ENCODE peak calls at places on chromosomes 12 and 14, in nine cellular contexts. One of them, this sample, is unnamed. For H3K4me1, H3K36me3 and H3K9me3, the result is how much of the 10 kb centered on the place peaks cover.

GRCh38 chr12:3361156-3361555 is 129.8 kb upstream of the PRMT8 start:
- DNase-seq in transverse colon: no peak
- DNase-seq in adrenal gland: no peak
- DNase-seq in psoas muscle: no peak
- DNase-seq in neural progenitor cell: no peak
- DNase-seq in HAP-1: no peak
- DNase-seq in endodermal cell: no peak
- DNase-seq in upper lobe of right lung: no peak
- DNase-seq in heart left ventricle: no peak
- DNase-seq in this sample: no peak

GRCh38 chr12:109387425-109388166 is 39.9 kb downstream of the MYO1H start:
- DNase-seq in transverse colon: no peak
- DNase-seq in upper lobe of right lung: no peak
- DNase-seq in heart left ventricle: no peak
- DNase-seq in endodermal cell: peak
- DNase-seq in neural progenitor cell: peak
- DNase-seq in adrenal gland: no peak
- DNase-seq in psoas muscle: no peak
- DNase-seq in HAP-1: peak
- DNase-seq in this sample: peak

GRCh38 chr14:76267322-76268012 is 108.5 kb upstream of the ESRRB start:
- DNase-seq in psoas muscle: peak
- DNase-seq in heart left ventricle: peak
- DNase-seq in neural progenitor cell: peak
- DNase-seq in upper lobe of right lung: peak
- DNase-seq in HAP-1: no peak
- DNase-seq in adrenal gland: peak
- DNase-seq in endodermal cell: peak
- DNase-seq in transverse colon: peak
- DNase-seq in this sample: peak

GRCh38 chr12:122021822-122022392 is at the start of gene BCL7A:
- DNase-seq in adrenal gland: peak
- DNase-seq in psoas muscle: peak
- DNase-seq in endodermal cell: peak
- DNase-seq in transverse colon: peak
- DNase-seq in heart left ventricle: peak
- DNase-seq in upper lobe of right lung: peak
- DNase-seq in HAP-1: peak
- DNase-seq in neural progenitor cell: peak
- DNase-seq in this sample: peak

GRCh38 chr14:75315143-75315542 is 36.5 kb downstream of the FOS start:
- DNase-seq in adrenal gland: peak
- DNase-seq in psoas muscle: no peak
- DNase-seq in upper lobe of right lung: no peak
- DNase-seq in endodermal cell: no peak
- DNase-seq in HAP-1: no peak
- DNase-seq in heart left ventricle: no peak
- DNase-seq in neural progenitor cell: no peak
- DNase-seq in transverse colon: peak
- DNase-seq in this sample: peak

GRCh38 chr12:88310069-88310468 is 168.0 kb downstream of the TMTC3 start:
- DNase-seq in endodermal cell: no peak
- DNase-seq in heart left ventricle: peak
- DNase-seq in adrenal gland: no peak
- DNase-seq in neural progenitor cell: no peak
- DNase-seq in transverse colon: no peak
- DNase-seq in upper lobe of right lung: no peak
- DNase-seq in psoas muscle: no peak
- DNase-seq in HAP-1: no peak
- DNase-seq in this sample: no peak

GRCh38 chr14:34376868-34377267 is 85.2 kb downstream of the SPTSSA start:
- DNase-seq in heart left ventricle: no peak
- DNase-seq in HAP-1: no peak
- DNase-seq in endodermal cell: no peak
- DNase-seq in neural progenitor cell: no peak
- DNase-seq in adrenal gland: no peak
- DNase-seq in psoas muscle: no peak
- DNase-seq in upper lobe of right lung: no peak
- DNase-seq in transverse colon: no peak
- DNase-seq in this sample: no peak

GRCh38 chr12:40832668-40833067 is 140.4 kb downstream of the CNTN1 start:
- DNase-seq in psoas muscle: no peak
- DNase-seq in upper lobe of right lung: no peak
- DNase-seq in HAP-1: no peak
- DNase-seq in neural progenitor cell: no peak
- DNase-seq in adrenal gland: no peak
- DNase-seq in heart left ventricle: no peak
- DNase-seq in transverse colon: no peak
- DNase-seq in endodermal cell: no peak
- DNase-seq in this sample: no peak

GRCh38 chr12:96425321-96425720 is 25.1 kb upstream of the CDK17 start:
- DNase-seq in psoas muscle: no peak
- DNase-seq in upper lobe of right lung: no peak
- DNase-seq in adrenal gland: no peak
- DNase-seq in HAP-1: no peak
- DNase-seq in transverse colon: no peak
- DNase-seq in heart left ventricle: no peak
- DNase-seq in neural progenitor cell: no peak
- DNase-seq in endodermal cell: no peak
- DNase-seq in this sample: no peak

GRCh38 chr14:102437997-102438922 is 71.3 kb downstream of the ANKRD9 start:
- DNase-seq in endodermal cell: peak
- DNase-seq in heart left ventricle: peak
- DNase-seq in transverse colon: peak
- DNase-seq in psoas muscle: peak
- DNase-seq in HAP-1: peak
- DNase-seq in neural progenitor cell: peak
- DNase-seq in adrenal gland: peak
- DNase-seq in upper lobe of right lung: peak
- DNase-seq in this sample: peak

GRCh38 chr12:45762185-45763110 is 32.9 kb downstream of the ARID2 start:
- DNase-seq in heart left ventricle: no peak
- DNase-seq in endodermal cell: peak
- DNase-seq in psoas muscle: no peak
- DNase-seq in neural progenitor cell: no peak
- DNase-seq in upper lobe of right lung: no peak
- DNase-seq in HAP-1: no peak
- DNase-seq in adrenal gland: no peak
- DNase-seq in transverse colon: no peak
- DNase-seq in this sample: peak

GRCh38 chr14:102893452-102893851 is 29.0 kb upstream of the AMN start:
- DNase-seq in endodermal cell: no peak
- DNase-seq in heart left ventricle: peak
- DNase-seq in HAP-1: no peak
- DNase-seq in neural progenitor cell: no peak
- DNase-seq in upper lobe of right lung: peak
- DNase-seq in adrenal gland: peak
- DNase-seq in transverse colon: peak
- DNase-seq in psoas muscle: peak
- DNase-seq in this sample: no peak

GRCh38 chr12:124919646-124920352 is 5.3 kb upstream of the UBC start:
- DNase-seq in upper lobe of right lung: no peak
- DNase-seq in adrenal gland: peak
- DNase-seq in psoas muscle: no peak
- DNase-seq in HAP-1: no peak
- DNase-seq in neural progenitor cell: peak
- DNase-seq in heart left ventricle: no peak
- DNase-seq in transverse colon: no peak
- DNase-seq in endodermal cell: peak
- DNase-seq in this sample: no peak

GRCh38 chr12:123607756-123608155 is 5.9 kb downstream of the DDX55 start:
- DNase-seq in neural progenitor cell: no peak
- DNase-seq in endodermal cell: no peak
- DNase-seq in psoas muscle: no peak
- DNase-seq in upper lobe of right lung: no peak
- DNase-seq in adrenal gland: no peak
- DNase-seq in HAP-1: no peak
- DNase-seq in heart left ventricle: no peak
- DNase-seq in transverse colon: no peak
- DNase-seq in this sample: no peak

GRCh38 chr14:71645656-71646055 is 286.6 kb upstream of the RGS6 start:
- DNase-seq in transverse colon: no peak
- DNase-seq in HAP-1: no peak
- DNase-seq in endodermal cell: no peak
- DNase-seq in adrenal gland: no peak
- DNase-seq in neural progenitor cell: no peak
- DNase-seq in upper lobe of right lung: no peak
- DNase-seq in psoas muscle: no peak
- DNase-seq in heart left ventricle: no peak
- DNase-seq in this sample: no peak

GRCh38 chr14:91585856-91586255 is 75.7 kb upstream of the PPP4R3A start:
- DNase-seq in adrenal gland: no peak
- DNase-seq in upper lobe of right lung: no peak
- DNase-seq in neural progenitor cell: no peak
- DNase-seq in heart left ventricle: no peak
- DNase-seq in psoas muscle: no peak
- DNase-seq in transverse colon: no peak
- DNase-seq in HAP-1: no peak
- DNase-seq in endodermal cell: no peak
- DNase-seq in this sample: no peak

GRCh38 chr12:115960-116915 is 49.7 kb downstream of the IQSEC3 start:
- DNase-seq in heart left ventricle: no peak
- DNase-seq in endodermal cell: no peak
- DNase-seq in neural progenitor cell: no peak
- DNase-seq in transverse colon: no peak
- DNase-seq in adrenal gland: no peak
- DNase-seq in HAP-1: no peak
- DNase-seq in psoas muscle: no peak
- DNase-seq in upper lobe of right lung: no peak
- DNase-seq in this sample: no peak

GRCh38 chr12:62631531-62632520 is 165.2 kb downstream of the MON2 start:
- DNase-seq in heart left ventricle: peak
- DNase-seq in transverse colon: peak
- DNase-seq in adrenal gland: peak
- DNase-seq in endodermal cell: peak
- DNase-seq in neural progenitor cell: peak
- DNase-seq in psoas muscle: peak
- DNase-seq in HAP-1: no peak
- DNase-seq in upper lobe of right lung: peak
- DNase-seq in this sample: peak

GRCh38 chr14:44283836-44284235 is 223.2 kb downstream of the FSCB start:
- DNase-seq in psoas muscle: no peak
- DNase-seq in upper lobe of right lung: no peak
- DNase-seq in neural progenitor cell: no peak
- DNase-seq in HAP-1: no peak
- DNase-seq in adrenal gland: no peak
- DNase-seq in heart left ventricle: no peak
- DNase-seq in transverse colon: no peak
- DNase-seq in endodermal cell: no peak
- DNase-seq in this sample: no peak

GRCh38 chr14:69779088-69779487 is 12.1 kb downstream of the SRSF5 start:
- DNase-seq in psoas muscle: no peak
- DNase-seq in transverse colon: no peak
- DNase-seq in heart left ventricle: no peak
- DNase-seq in upper lobe of right lung: no peak
- DNase-seq in adrenal gland: no peak
- DNase-seq in endodermal cell: peak
- DNase-seq in neural progenitor cell: no peak
- DNase-seq in HAP-1: no peak
- DNase-seq in this sample: no peak

GRCh38 chr12:18430425-18431048 is 169.2 kb downstream of the PIK3C2G start:
- DNase-seq in transverse colon: peak
- DNase-seq in endodermal cell: peak
- DNase-seq in adrenal gland: peak
- DNase-seq in neural progenitor cell: peak
- DNase-seq in upper lobe of right lung: no peak
- DNase-seq in HAP-1: peak
- DNase-seq in heart left ventricle: peak
- DNase-seq in psoas muscle: no peak
- DNase-seq in this sample: peak

GRCh38 chr14:67653651-67654280 is 20.7 kb downstream of the VTI1B start:
- DNase-seq in upper lobe of right lung: no peak
- DNase-seq in psoas muscle: no peak
- DNase-seq in endodermal cell: no peak
- DNase-seq in transverse colon: no peak
- DNase-seq in HAP-1: no peak
- DNase-seq in heart left ventricle: no peak
- DNase-seq in adrenal gland: no peak
- DNase-seq in neural progenitor cell: no peak
- DNase-seq in this sample: peak

GRCh38 chr12:6958609-6959375 is 7.6 kb downstream of the PTPN6 start:
- DNase-seq in neural progenitor cell: no peak
- DNase-seq in HAP-1: no peak
- DNase-seq in endodermal cell: no peak
- DNase-seq in adrenal gland: peak
- DNase-seq in psoas muscle: peak
- DNase-seq in transverse colon: peak
- DNase-seq in upper lobe of right lung: peak
- DNase-seq in heart left ventricle: no peak
- DNase-seq in this sample: no peak
- H3K4me1 ChIP-seq in neural progenitor cell: under half
- H3K4me1 ChIP-seq in HAP-1: under half
- H3K4me1 ChIP-seq in endodermal cell: under half
- H3K4me1 ChIP-seq in adrenal gland: under half
- H3K4me1 ChIP-seq in psoas muscle: under half
- H3K4me1 ChIP-seq in transverse colon: under half
- H3K4me1 ChIP-seq in upper lobe of right lung: half or more
- H3K4me1 ChIP-seq in heart left ventricle: under half
- H3K4me1 ChIP-seq in this sample: under half

DNA sequence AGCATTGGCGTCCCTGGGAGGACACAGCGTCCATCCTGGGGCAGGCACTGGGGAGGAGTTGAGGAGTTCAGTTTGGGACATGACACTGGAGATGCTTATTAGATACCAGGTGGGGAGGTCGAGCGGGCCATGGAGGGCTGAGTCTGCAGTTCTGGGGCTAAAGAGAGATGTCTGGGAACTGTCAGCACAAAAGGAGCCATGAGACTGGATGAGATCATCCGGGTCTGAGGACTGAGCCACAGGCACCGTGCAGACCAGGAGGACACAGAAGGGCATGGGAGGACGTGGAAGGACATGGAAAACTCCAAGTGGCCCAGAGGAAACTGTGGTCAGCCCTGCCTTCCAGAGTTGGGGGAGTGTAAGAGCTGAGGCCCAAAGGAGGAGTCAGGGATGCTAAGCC is 92.6 kb downstream of the LGMN start:
- DNase-seq in adrenal gland: no peak
- DNase-seq in heart left ventricle: no peak
- DNase-seq in neural progenitor cell: no peak
- DNase-seq in endodermal cell: no peak
- DNase-seq in HAP-1: no peak
- DNase-seq in upper lobe of right lung: no peak
- DNase-seq in transverse colon: no peak
- DNase-seq in psoas muscle: no peak
- DNase-seq in this sample: no peak
- H3K36me3 ChIP-seq in adrenal gland: under half
- H3K36me3 ChIP-seq in heart left ventricle: under half
- H3K36me3 ChIP-seq in neural progenitor cell: under half
- H3K36me3 ChIP-seq in endodermal cell: under half
- H3K36me3 ChIP-seq in HAP-1: under half
- H3K36me3 ChIP-seq in upper lobe of right lung: under half
- H3K36me3 ChIP-seq in transverse colon: under half
- H3K36me3 ChIP-seq in psoas muscle: under half
- H3K36me3 ChIP-seq in this sample: under half

GRCh38 chr12:34207858-34208257 is 185.6 kb downstream of the ALG10 start:
- DNase-seq in neural progenitor cell: no peak
- DNase-seq in psoas muscle: no peak
- DNase-seq in heart left ventricle: no peak
- DNase-seq in HAP-1: no peak
- DNase-seq in transverse colon: no peak
- DNase-seq in upper lobe of right lung: no peak
- DNase-seq in endodermal cell: no peak
- DNase-seq in adrenal gland: no peak
- DNase-seq in this sample: no peak
- H3K9me3 ChIP-seq in neural progenitor cell: under half
- H3K9me3 ChIP-seq in psoas muscle: under half
- H3K9me3 ChIP-seq in heart left ventricle: under half
- H3K9me3 ChIP-seq in HAP-1: under half
- H3K9me3 ChIP-seq in transverse colon: under half
- H3K9me3 ChIP-seq in upper lobe of right lung: under half
- H3K9me3 ChIP-seq in endodermal cell: half or more
- H3K9me3 ChIP-seq in adrenal gland: under half
- H3K9me3 ChIP-seq in this sample: under half

GRCh38 chr14:89617142-89617460 is 200.1 kb upstream of the FOXN3 start:
- DNase-seq in neural progenitor cell: no peak
- DNase-seq in upper lobe of right lung: no peak
- DNase-seq in transverse colon: no peak
- DNase-seq in endodermal cell: no peak
- DNase-seq in psoas muscle: no peak
- DNase-seq in HAP-1: no peak
- DNase-seq in adrenal gland: no peak
- DNase-seq in heart left ventricle: no peak
- DNase-seq in this sample: no peak
- H3K4me1 ChIP-seq in neural progenitor cell: half or more
- H3K4me1 ChIP-seq in upper lobe of right lung: under half
- H3K4me1 ChIP-seq in transverse colon: under half
- H3K4me1 ChIP-seq in endodermal cell: under half
- H3K4me1 ChIP-seq in psoas muscle: under half
- H3K4me1 ChIP-seq in HAP-1: under half
- H3K4me1 ChIP-seq in adrenal gland: under half
- H3K4me1 ChIP-seq in heart left ventricle: under half
- H3K4me1 ChIP-seq in this sample: under half

This sample was measured in BE2C.